ENCODE peak calls at places on chromosomes 4 and X, in seven cellular contexts. One of them, this sample, is unnamed.

GRCh38 chr4:42643685-42644084 is 13.2 kb downstream of the ATP8A1 start:
- DNase-seq in heart left ventricle: no peak
- DNase-seq in left colon: no peak
- DNase-seq in Calu3: no peak
- DNase-seq in choroid plexus epithelial cell: no peak
- DNase-seq in fibroblast of the aortic adventitia: no peak
- DNase-seq in amygdala: no peak
- DNase-seq in this sample: no peak

GRCh38 chrX:136587532-136587931 is 55.5 kb downstream of the VGLL1 start:
- DNase-seq in heart left ventricle: no peak
- DNase-seq in Calu3: no peak
- DNase-seq in choroid plexus epithelial cell: no peak
- DNase-seq in fibroblast of the aortic adventitia: no peak
- DNase-seq in left colon: no peak
- DNase-seq in amygdala: no peak
- DNase-seq in this sample: no peak

GRCh38 chrX:50088645-50089044 is 112.2 kb downstream of the AKAP4 start:
- DNase-seq in amygdala: no peak
- DNase-seq in choroid plexus epithelial cell: no peak
- DNase-seq in Calu3: no peak
- DNase-seq in fibroblast of the aortic adventitia: no peak
- DNase-seq in heart left ventricle: no peak
- DNase-seq in left colon: no peak
- DNase-seq in this sample: no peak

GRCh38 chr4:158490629-158491028 is 31.1 kb upstream of the RXFP1 start:
- DNase-seq in choroid plexus epithelial cell: no peak
- DNase-seq in fibroblast of the aortic adventitia: no peak
- DNase-seq in left colon: no peak
- DNase-seq in heart left ventricle: no peak
- DNase-seq in Calu3: no peak
- DNase-seq in amygdala: no peak
- DNase-seq in this sample: no peak

GRCh38 chr4:124640037-124640730 is 72.3 kb downstream of the ANKRD50 start:
- DNase-seq in fibroblast of the aortic adventitia: peak
- DNase-seq in choroid plexus epithelial cell: peak
- DNase-seq in heart left ventricle: no peak
- DNase-seq in amygdala: no peak
- DNase-seq in left colon: no peak
- DNase-seq in Calu3: peak
- DNase-seq in this sample: no peak

GRCh38 chr4:80434238-80434637 is 98.7 kb downstream of the CFAP299 start:
- DNase-seq in amygdala: no peak
- DNase-seq in heart left ventricle: no peak
- DNase-seq in fibroblast of the aortic adventitia: peak
- DNase-seq in choroid plexus epithelial cell: peak
- DNase-seq in left colon: no peak
- DNase-seq in Calu3: no peak
- DNase-seq in this sample: no peak

GRCh38 chr4:134426821-134427220 is 225.2 kb upstream of the PABPC4L start:
- DNase-seq in fibroblast of the aortic adventitia: no peak
- DNase-seq in left colon: no peak
- DNase-seq in choroid plexus epithelial cell: no peak
- DNase-seq in amygdala: no peak
- DNase-seq in heart left ventricle: no peak
- DNase-seq in Calu3: no peak
- DNase-seq in this sample: no peak

GRCh38 chrX:132004728-132005127 is 18.4 kb upstream of the STK26 start:
- DNase-seq in left colon: no peak
- DNase-seq in fibroblast of the aortic adventitia: no peak
- DNase-seq in choroid plexus epithelial cell: peak
- DNase-seq in Calu3: no peak
- DNase-seq in amygdala: no peak
- DNase-seq in heart left ventricle: no peak
- DNase-seq in this sample: no peak

GRCh38 chrX:81957900-81958545 is 756.1 kb downstream of the SH3BGRL start:
- DNase-seq in Calu3: peak
- DNase-seq in fibroblast of the aortic adventitia: no peak
- DNase-seq in amygdala: no peak
- DNase-seq in heart left ventricle: no peak
- DNase-seq in left colon: no peak
- DNase-seq in choroid plexus epithelial cell: peak
- DNase-seq in this sample: no peak

GRCh38 chrX:5646818-5647217 is 581.8 kb downstream of the NLGN4X start:
- DNase-seq in fibroblast of the aortic adventitia: no peak
- DNase-seq in choroid plexus epithelial cell: no peak
- DNase-seq in Calu3: no peak
- DNase-seq in amygdala: no peak
- DNase-seq in left colon: no peak
- DNase-seq in heart left ventricle: no peak
- DNase-seq in this sample: no peak

GRCh38 chrX:114906978-114907510 is 110.4 kb downstream of the IL13RA2 start:
- DNase-seq in choroid plexus epithelial cell: no peak
- DNase-seq in amygdala: no peak
- DNase-seq in Calu3: no peak
- DNase-seq in heart left ventricle: no peak
- DNase-seq in left colon: no peak
- DNase-seq in fibroblast of the aortic adventitia: no peak
- DNase-seq in this sample: no peak

GRCh38 chr4:37976991-37977470 is 16.8 kb downstream of the PTTG2 start:
- DNase-seq in Calu3: peak
- DNase-seq in amygdala: peak
- DNase-seq in left colon: peak
- DNase-seq in fibroblast of the aortic adventitia: peak
- DNase-seq in heart left ventricle: peak
- DNase-seq in choroid plexus epithelial cell: peak
- DNase-seq in this sample: peak

GRCh38 chr4:120207021-120207420 is 140.4 kb upstream of the MAD2L1 start:
- DNase-seq in heart left ventricle: no peak
- DNase-seq in amygdala: no peak
- DNase-seq in choroid plexus epithelial cell: no peak
- DNase-seq in Calu3: no peak
- DNase-seq in fibroblast of the aortic adventitia: no peak
- DNase-seq in left colon: no peak
- DNase-seq in this sample: no peak

GRCh38 chrX:9940397-9940796 is 26.8 kb upstream of the CLDN34 start:
- DNase-seq in heart left ventricle: no peak
- DNase-seq in amygdala: peak
- DNase-seq in fibroblast of the aortic adventitia: no peak
- DNase-seq in Calu3: no peak
- DNase-seq in choroid plexus epithelial cell: peak
- DNase-seq in left colon: no peak
- DNase-seq in this sample: no peak

GRCh38 chr4:15654556-15655222 is 468 bp downstream of the FBXL5 start:
- DNase-seq in amygdala: peak
- DNase-seq in left colon: peak
- DNase-seq in heart left ventricle: peak
- DNase-seq in Calu3: peak
- DNase-seq in fibroblast of the aortic adventitia: peak
- DNase-seq in choroid plexus epithelial cell: peak
- DNase-seq in this sample: peak

GRCh38 chr4:87451537-87451936 is 29.2 kb downstream of the NUDT9 start:
- DNase-seq in amygdala: no peak
- DNase-seq in heart left ventricle: no peak
- DNase-seq in Calu3: no peak
- DNase-seq in choroid plexus epithelial cell: no peak
- DNase-seq in fibroblast of the aortic adventitia: no peak
- DNase-seq in left colon: no peak
- DNase-seq in this sample: no peak

GRCh38 chrX:120147537-120147936 is 10.9 kb upstream of the RHOXF2 start:
- DNase-seq in amygdala: no peak
- DNase-seq in choroid plexus epithelial cell: no peak
- DNase-seq in fibroblast of the aortic adventitia: no peak
- DNase-seq in left colon: no peak
- DNase-seq in Calu3: no peak
- DNase-seq in heart left ventricle: no peak
- DNase-seq in this sample: no peak

GRCh38 chr4:94533405-94534223 is 81.9 kb downstream of the PDLIM5 start:
- DNase-seq in amygdala: no peak
- DNase-seq in choroid plexus epithelial cell: no peak
- DNase-seq in Calu3: no peak
- DNase-seq in fibroblast of the aortic adventitia: no peak
- DNase-seq in left colon: no peak
- DNase-seq in heart left ventricle: no peak
- DNase-seq in this sample: no peak

GRCh38 chr4:143241892-143242291 is 57.2 kb downstream of the USP38 start:
- DNase-seq in choroid plexus epithelial cell: peak
- DNase-seq in left colon: no peak
- DNase-seq in amygdala: no peak
- DNase-seq in fibroblast of the aortic adventitia: peak
- DNase-seq in Calu3: peak
- DNase-seq in heart left ventricle: no peak
- DNase-seq in this sample: no peak

GRCh38 chrX:1488141-1488540 is 35.4 kb upstream of the ASMTL start:
- DNase-seq in amygdala: no peak
- DNase-seq in left colon: no peak
- DNase-seq in heart left ventricle: no peak
- DNase-seq in Calu3: no peak
- DNase-seq in choroid plexus epithelial cell: no peak
- DNase-seq in fibroblast of the aortic adventitia: no peak
- DNase-seq in this sample: no peak

GRCh38 chr4:128768373-128768996 is 41.0 kb upstream of the JADE1 start:
- DNase-seq in left colon: no peak
- DNase-seq in heart left ventricle: no peak
- DNase-seq in fibroblast of the aortic adventitia: peak
- DNase-seq in Calu3: no peak
- DNase-seq in choroid plexus epithelial cell: peak
- DNase-seq in amygdala: no peak
- DNase-seq in this sample: no peak

This sample was measured in sciatic nerve.